ENCODE peak calls at places on chromosomes 11 and 22, in six cellular contexts. One of them, this sample, is unnamed.

GRCh38 chr11:111539426-111540113 is 950 bp upstream of the LAYN start:
- DNase-seq in RWPE1: no peak
- DNase-seq in GM12865: no peak
- DNase-seq in GM12864: no peak
- DNase-seq in psoas muscle: no peak
- DNase-seq in neural progenitor cell: no peak
- DNase-seq in this sample: no peak

GRCh38 chr11:114399903-114400221 is 449 bp downstream of the C11orf71 start:
- DNase-seq in RWPE1: peak; percentile 26
- DNase-seq in GM12865: no peak
- DNase-seq in GM12864: peak; percentile 2
- DNase-seq in psoas muscle: no peak
- DNase-seq in neural progenitor cell: peak; percentile 85
- DNase-seq in this sample: no peak

GRCh38 chr22:45006873-45007246 is 2.9 kb downstream of the PHF21B start:
- DNase-seq in RWPE1: no peak
- DNase-seq in GM12865: no peak
- DNase-seq in GM12864: no peak
- DNase-seq in psoas muscle: no peak
- DNase-seq in neural progenitor cell: peak; percentile 84
- DNase-seq in this sample: peak; percentile 69

GRCh38 chr11:95044010-95044409 is 5.2 kb upstream of the KDM4F start:
- DNase-seq in RWPE1: no peak
- DNase-seq in GM12865: no peak
- DNase-seq in GM12864: no peak
- DNase-seq in psoas muscle: no peak
- DNase-seq in neural progenitor cell: no peak
- DNase-seq in this sample: no peak

GRCh38 chr11:93507517-93507916 is 35.7 kb downstream of the SMCO4 start:
- DNase-seq in RWPE1: no peak
- DNase-seq in GM12865: no peak
- DNase-seq in GM12864: no peak
- DNase-seq in psoas muscle: no peak
- DNase-seq in neural progenitor cell: no peak
- DNase-seq in this sample: no peak

GRCh38 chr11:12377824-12378593 is 638 bp downstream of the PARVA start:
- DNase-seq in RWPE1: peak; percentile 69
- DNase-seq in GM12865: no peak
- DNase-seq in GM12864: no peak
- DNase-seq in psoas muscle: peak; percentile 76
- DNase-seq in neural progenitor cell: peak; percentile 90
- DNase-seq in this sample: peak; percentile 91

GRCh38 chr11:91248199-91248807 is 976.3 kb upstream of the FAT3 start:
- DNase-seq in RWPE1: peak; percentile 12
- DNase-seq in GM12865: peak; percentile 52
- DNase-seq in GM12864: no peak
- DNase-seq in psoas muscle: no peak
- DNase-seq in neural progenitor cell: peak; percentile 65
- DNase-seq in this sample: peak; percentile 65

GRCh38 chr11:126282742-126283591 is at the start of gene TIRAP:
- DNase-seq in RWPE1: peak; percentile 46
- DNase-seq in GM12865: peak; percentile 70
- DNase-seq in GM12864: no peak
- DNase-seq in psoas muscle: peak; percentile 86
- DNase-seq in neural progenitor cell: peak; percentile 64
- DNase-seq in this sample: peak; percentile 82

GRCh38 chr11:122748968-122749687 is 89.2 kb upstream of the CRTAM start:
- DNase-seq in RWPE1: no peak
- DNase-seq in GM12865: peak; percentile 81
- DNase-seq in GM12864: peak; percentile 60
- DNase-seq in psoas muscle: no peak
- DNase-seq in neural progenitor cell: no peak
- DNase-seq in this sample: no peak

GRCh38 chr22:23833017-23833795 is 5.6 kb downstream of the DERL3 start:
- DNase-seq in RWPE1: no peak
- DNase-seq in GM12865: no peak
- DNase-seq in GM12864: no peak
- DNase-seq in psoas muscle: peak; percentile 48
- DNase-seq in neural progenitor cell: no peak
- DNase-seq in this sample: no peak

GRCh38 chr22:50360578-50360977 is 17.5 kb downstream of the PPP6R2 start:
- DNase-seq in RWPE1: no peak
- DNase-seq in GM12865: no peak
- DNase-seq in GM12864: no peak
- DNase-seq in psoas muscle: no peak
- DNase-seq in neural progenitor cell: no peak
- DNase-seq in this sample: no peak

GRCh38 chr11:26792956-26793355 is 71.1 kb upstream of the SLC5A12 start:
- DNase-seq in RWPE1: no peak
- DNase-seq in GM12865: no peak
- DNase-seq in GM12864: no peak
- DNase-seq in psoas muscle: no peak
- DNase-seq in neural progenitor cell: no peak
- DNase-seq in this sample: no peak

GRCh38 chr11:227824-228223 is 8.3 kb downstream of the SIRT3 start:
- DNase-seq in RWPE1: no peak
- DNase-seq in GM12865: no peak
- DNase-seq in GM12864: no peak
- DNase-seq in psoas muscle: no peak
- DNase-seq in neural progenitor cell: no peak
- DNase-seq in this sample: no peak

GRCh38 chr11:116731097-116731761 is 41.6 kb downstream of the BUD13 start:
- DNase-seq in RWPE1: no peak
- DNase-seq in GM12865: no peak
- DNase-seq in GM12864: no peak
- DNase-seq in psoas muscle: peak; percentile 79
- DNase-seq in neural progenitor cell: peak; percentile 88
- DNase-seq in this sample: peak; percentile 31

GRCh38 chr22:37662039-37662438 is 3.5 kb downstream of the PDXP start:
- DNase-seq in RWPE1: no peak
- DNase-seq in GM12865: no peak
- DNase-seq in GM12864: no peak
- DNase-seq in psoas muscle: no peak
- DNase-seq in neural progenitor cell: no peak
- DNase-seq in this sample: no peak

GRCh38 chr22:41768420-41768819 is 32.1 kb upstream of the CCDC134 start:
- DNase-seq in RWPE1: no peak
- DNase-seq in GM12865: peak; percentile 40
- DNase-seq in GM12864: no peak
- DNase-seq in psoas muscle: no peak
- DNase-seq in neural progenitor cell: no peak
- DNase-seq in this sample: no peak

GRCh38 chr11:62705401-62705800 is 1.8 kb downstream of the BSCL2 start:
- DNase-seq in RWPE1: no peak
- DNase-seq in GM12865: no peak
- DNase-seq in GM12864: no peak
- DNase-seq in psoas muscle: no peak
- DNase-seq in neural progenitor cell: no peak
- DNase-seq in this sample: no peak

GRCh38 chr11:34161361-34161760 is 55.9 kb downstream of the NAT10 start:
- DNase-seq in RWPE1: no peak
- DNase-seq in GM12865: no peak
- DNase-seq in GM12864: no peak
- DNase-seq in psoas muscle: peak; percentile 34
- DNase-seq in neural progenitor cell: no peak
- DNase-seq in this sample: no peak

GRCh38 chr22:49693416-49693815 is 134.3 kb downstream of the BRD1 start:
- DNase-seq in RWPE1: no peak
- DNase-seq in GM12865: no peak
- DNase-seq in GM12864: no peak
- DNase-seq in psoas muscle: no peak
- DNase-seq in neural progenitor cell: no peak
- DNase-seq in this sample: no peak

GRCh38 chr11:46655631-46656030 is 38.3 kb downstream of the ATG13 start:
- DNase-seq in RWPE1: no peak
- DNase-seq in GM12865: no peak
- DNase-seq in GM12864: no peak
- DNase-seq in psoas muscle: no peak
- DNase-seq in neural progenitor cell: no peak
- DNase-seq in this sample: no peak

GRCh38 chr22:35506259-35506570 is 34.4 kb upstream of the RASD2 start:
- DNase-seq in RWPE1: no peak
- DNase-seq in GM12865: no peak
- DNase-seq in GM12864: no peak
- DNase-seq in psoas muscle: no peak
- DNase-seq in neural progenitor cell: no peak
- DNase-seq in this sample: peak; percentile 40

GRCh38 chr11:13207665-13208594 is 69.7 kb upstream of the BMAL1 start:
- DNase-seq in RWPE1: peak; percentile 80
- DNase-seq in GM12865: peak; percentile 44
- DNase-seq in GM12864: no peak
- DNase-seq in psoas muscle: no peak
- DNase-seq in neural progenitor cell: no peak
- DNase-seq in this sample: peak; percentile 68

GRCh38 chr22:40665312-40665711 is 14.0 kb upstream of the MCHR1 start:
- DNase-seq in RWPE1: no peak
- DNase-seq in GM12865: no peak
- DNase-seq in GM12864: no peak
- DNase-seq in psoas muscle: peak; percentile 65
- DNase-seq in neural progenitor cell: no peak
- DNase-seq in this sample: no peak

GRCh38 chr11:69861901-69862300 is 42.7 kb upstream of the FGF3 start:
- DNase-seq in RWPE1: no peak
- DNase-seq in GM12865: no peak
- DNase-seq in GM12864: no peak
- DNase-seq in psoas muscle: no peak
- DNase-seq in neural progenitor cell: no peak
- DNase-seq in this sample: no peak

GRCh38 chr11:118084247-118084646 is 2.5 kb downstream of the SMIM35 start:
- DNase-seq in RWPE1: no peak
- DNase-seq in GM12865: no peak
- DNase-seq in GM12864: no peak
- DNase-seq in psoas muscle: peak; percentile 59
- DNase-seq in neural progenitor cell: no peak
- DNase-seq in this sample: peak; percentile 71

GRCh38 chr22:46533434-46533833 is 4.0 kb downstream of the CELSR1 start:
- DNase-seq in RWPE1: no peak
- DNase-seq in GM12865: no peak
- DNase-seq in GM12864: no peak
- DNase-seq in psoas muscle: no peak
- DNase-seq in neural progenitor cell: no peak
- DNase-seq in this sample: no peak
- TF ChIP-seq CTCF in RWPE1: peak; percentile 71
- TF ChIP-seq CTCF in GM12865: no peak
- TF ChIP-seq CTCF in GM12864: no peak
- TF ChIP-seq CTCF in psoas muscle: no peak
- TF ChIP-seq CTCF in neural progenitor cell: no peak
- TF ChIP-seq CTCF in this sample: no peak

GRCh38 chr11:1706634-1707400 is 9.8 kb downstream of the KRTAP5-6 start:
- DNase-seq in RWPE1: no peak
- DNase-seq in GM12865: peak; percentile 20
- DNase-seq in GM12864: no peak
- DNase-seq in psoas muscle: peak; percentile 75
- DNase-seq in neural progenitor cell: peak; percentile 19
- DNase-seq in this sample: peak; percentile 23
- TF ChIP-seq CTCF in RWPE1: no peak
- TF ChIP-seq CTCF in GM12865: no peak
- TF ChIP-seq CTCF in GM12864: peak; percentile 17
- TF ChIP-seq CTCF in psoas muscle: peak; percentile 72
- TF ChIP-seq CTCF in neural progenitor cell: peak; percentile 25
- TF ChIP-seq CTCF in this sample: peak; percentile 15

GRCh38 chr11:6486256-6486655 is 5.0 kb downstream of the TIMM10B start:
- DNase-seq in RWPE1: no peak
- DNase-seq in GM12865: no peak
- DNase-seq in GM12864: no peak
- DNase-seq in psoas muscle: no peak
- DNase-seq in neural progenitor cell: no peak
- DNase-seq in this sample: no peak

GRCh38 chr11:6488831-6489230 is 7.5 kb downstream of the TIMM10B start:
- DNase-seq in RWPE1: no peak
- DNase-seq in GM12865: no peak
- DNase-seq in GM12864: no peak
- DNase-seq in psoas muscle: no peak
- DNase-seq in neural progenitor cell: no peak
- DNase-seq in this sample: no peak

GRCh38 chr11:6486938-6487337 is 5.6 kb downstream of the TIMM10B start:
- DNase-seq in RWPE1: no peak
- DNase-seq in GM12865: no peak
- DNase-seq in GM12864: no peak
- DNase-seq in psoas muscle: no peak
- DNase-seq in neural progenitor cell: no peak
- DNase-seq in this sample: no peak

GRCh38 chr11:6488342-6488741 is 7.0 kb downstream of the TIMM10B start:
- DNase-seq in RWPE1: no peak
- DNase-seq in GM12865: no peak
- DNase-seq in GM12864: no peak
- DNase-seq in psoas muscle: no peak
- DNase-seq in neural progenitor cell: no peak
- DNase-seq in this sample: no peak

DNA sequence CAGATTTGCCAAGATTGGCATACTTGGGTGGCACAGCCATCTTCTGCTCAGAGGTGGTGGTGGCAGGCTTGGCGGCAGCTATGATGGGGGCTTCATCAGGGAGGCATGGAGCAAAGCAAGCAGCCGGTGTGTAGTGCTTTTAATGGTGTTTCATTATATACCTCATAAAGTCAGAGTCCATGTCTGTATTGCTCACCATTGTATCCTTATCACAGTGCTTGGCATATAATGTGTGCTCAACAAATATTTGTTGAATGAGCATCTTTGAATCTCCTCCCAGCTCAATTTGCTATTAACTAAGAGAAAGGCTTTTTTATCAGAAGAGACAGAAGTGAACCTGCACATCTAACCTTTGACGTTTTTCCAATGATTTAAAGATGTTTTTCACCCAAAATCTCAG is 7.7 kb upstream of the DNHD1 start:
- DNase-seq in RWPE1: no peak
- DNase-seq in GM12865: no peak
- DNase-seq in GM12864: no peak
- DNase-seq in psoas muscle: no peak
- DNase-seq in neural progenitor cell: no peak
- DNase-seq in this sample: no peak
- TF ChIP-seq CTCF in RWPE1: no peak
- TF ChIP-seq CTCF in GM12865: no peak
- TF ChIP-seq CTCF in GM12864: no peak
- TF ChIP-seq CTCF in psoas muscle: no peak
- TF ChIP-seq CTCF in neural progenitor cell: no peak
- TF ChIP-seq CTCF in this sample: no peak

DNA sequence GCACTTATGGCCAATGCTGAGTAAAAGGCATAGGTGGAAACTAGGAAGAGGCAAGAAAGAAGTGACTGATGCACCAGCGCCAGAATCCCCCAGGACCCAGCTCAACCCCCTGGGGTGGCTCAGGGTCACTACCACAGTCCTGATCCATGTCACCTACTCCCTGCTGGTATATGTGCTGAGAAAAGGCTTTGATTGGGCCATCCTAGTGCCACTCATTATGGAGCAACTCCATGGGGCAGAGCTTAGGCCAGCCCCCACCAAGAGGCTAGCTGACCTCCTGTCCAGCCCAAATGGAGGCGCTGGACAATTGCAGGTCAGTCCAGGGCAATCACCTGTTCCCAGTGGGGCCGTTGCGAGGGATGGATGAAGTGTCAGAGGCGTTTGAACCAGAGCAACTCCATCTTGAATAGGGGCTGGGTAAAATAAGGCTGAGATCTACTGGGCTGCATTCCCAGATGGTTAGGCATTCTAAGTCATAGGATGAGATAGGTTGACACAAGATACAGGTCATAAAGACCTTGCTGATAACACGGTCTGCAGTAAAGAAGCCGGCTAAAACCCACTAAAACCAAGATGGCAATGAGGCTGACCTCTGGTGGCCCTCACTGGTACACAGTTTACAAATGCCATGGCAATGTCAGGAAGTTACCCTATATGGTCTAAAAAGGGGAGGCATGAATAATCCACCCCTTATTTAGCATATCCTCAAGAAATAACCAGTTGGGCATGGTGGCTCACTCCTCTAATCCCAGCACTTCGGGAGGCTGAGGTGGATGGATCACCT is 20.6 kb upstream of the DAGLA start:
- DNase-seq in RWPE1: no peak
- DNase-seq in GM12865: no peak
- DNase-seq in GM12864: no peak
- DNase-seq in psoas muscle: peak; percentile 16
- DNase-seq in neural progenitor cell: no peak
- DNase-seq in this sample: no peak
- TF ChIP-seq CTCF in RWPE1: no peak
- TF ChIP-seq CTCF in GM12865: peak; percentile 1
- TF ChIP-seq CTCF in GM12864: no peak
- TF ChIP-seq CTCF in psoas muscle: no peak
- TF ChIP-seq CTCF in neural progenitor cell: peak; percentile 32
- TF ChIP-seq CTCF in this sample: peak; percentile 13

This sample was measured in hepatocyte.